ENCODE peak calls at places on chromosomes 6 and 20, in seven cellular contexts. One of them, this sample, is unnamed.

GRCh38 chr20:23296841-23297701 is 53.5 kb upstream of the NXT1 start:
- DNase-seq in heart right ventricle: no peak
- DNase-seq in right atrium auricular region: no peak
- DNase-seq in PC-3: no peak
- DNase-seq in spleen: no peak
- DNase-seq in mesendoderm: peak; percentile 26
- DNase-seq in Peyer's patch: no peak
- DNase-seq in this sample: no peak

GRCh38 chr6:67160820-67161219 is 1453.8 kb upstream of the EYS start:
- DNase-seq in spleen: no peak
- DNase-seq in Peyer's patch: no peak
- DNase-seq in mesendoderm: peak; percentile 8
- DNase-seq in heart right ventricle: no peak
- DNase-seq in PC-3: no peak
- DNase-seq in right atrium auricular region: no peak
- DNase-seq in this sample: no peak

GRCh38 chr6:5276596-5276995 is 15.3 kb downstream of the FARS2 start:
- DNase-seq in Peyer's patch: no peak
- DNase-seq in spleen: no peak
- DNase-seq in mesendoderm: no peak
- DNase-seq in heart right ventricle: no peak
- DNase-seq in right atrium auricular region: no peak
- DNase-seq in PC-3: no peak
- DNase-seq in this sample: no peak

GRCh38 chr6:8172510-8172909 is 70.2 kb upstream of the EEF1E1 start:
- DNase-seq in PC-3: no peak
- DNase-seq in heart right ventricle: no peak
- DNase-seq in Peyer's patch: no peak
- DNase-seq in mesendoderm: peak; percentile 87
- DNase-seq in spleen: no peak
- DNase-seq in right atrium auricular region: no peak
- DNase-seq in this sample: no peak

GRCh38 chr6:76852776-76853175 is 610.5 kb downstream of the HTR1B start:
- DNase-seq in heart right ventricle: no peak
- DNase-seq in spleen: no peak
- DNase-seq in Peyer's patch: no peak
- DNase-seq in PC-3: peak; percentile 6
- DNase-seq in mesendoderm: peak; percentile 38
- DNase-seq in right atrium auricular region: no peak
- DNase-seq in this sample: no peak

GRCh38 chr20:41386502-41387427 is 20.1 kb upstream of the EMILIN3 start:
- DNase-seq in mesendoderm: no peak
- DNase-seq in heart right ventricle: peak; percentile 61
- DNase-seq in right atrium auricular region: no peak
- DNase-seq in spleen: peak; percentile 40
- DNase-seq in Peyer's patch: no peak
- DNase-seq in PC-3: no peak
- DNase-seq in this sample: no peak

GRCh38 chr6:145829102-145829501 is 14.5 kb upstream of the FBXO30 start:
- DNase-seq in Peyer's patch: no peak
- DNase-seq in mesendoderm: no peak
- DNase-seq in right atrium auricular region: no peak
- DNase-seq in PC-3: no peak
- DNase-seq in spleen: no peak
- DNase-seq in heart right ventricle: peak; percentile 24
- DNase-seq in this sample: no peak

GRCh38 chr6:33602180-33602579 is 18.9 kb upstream of the ITPR3 start:
- DNase-seq in Peyer's patch: no peak
- DNase-seq in spleen: no peak
- DNase-seq in heart right ventricle: no peak
- DNase-seq in mesendoderm: no peak
- DNase-seq in PC-3: no peak
- DNase-seq in right atrium auricular region: no peak
- DNase-seq in this sample: no peak

GRCh38 chr6:149032599-149033405 is 284.7 kb upstream of the TAB2 start:
- DNase-seq in PC-3: peak; percentile 71
- DNase-seq in spleen: no peak
- DNase-seq in Peyer's patch: no peak
- DNase-seq in mesendoderm: peak; percentile 17
- DNase-seq in heart right ventricle: no peak
- DNase-seq in right atrium auricular region: no peak
- DNase-seq in this sample: peak; percentile 89

GRCh38 chr6:147222160-147222838 is 18.1 kb downstream of the STXBP5 start:
- DNase-seq in heart right ventricle: no peak
- DNase-seq in PC-3: peak; percentile 55
- DNase-seq in mesendoderm: peak; percentile 48
- DNase-seq in spleen: no peak
- DNase-seq in right atrium auricular region: no peak
- DNase-seq in Peyer's patch: no peak
- DNase-seq in this sample: no peak

GRCh38 chr20:61487346-61488022 is 235.4 kb downstream of the CDH4 start:
- DNase-seq in heart right ventricle: no peak
- DNase-seq in PC-3: no peak
- DNase-seq in Peyer's patch: no peak
- DNase-seq in right atrium auricular region: no peak
- DNase-seq in mesendoderm: no peak
- DNase-seq in spleen: no peak
- DNase-seq in this sample: no peak

GRCh38 chr20:1945134-1945618 is 48.7 kb downstream of the PDYN start:
- DNase-seq in mesendoderm: no peak
- DNase-seq in heart right ventricle: peak; percentile 35
- DNase-seq in PC-3: no peak
- DNase-seq in spleen: peak; percentile 86
- DNase-seq in Peyer's patch: peak; percentile 31
- DNase-seq in right atrium auricular region: peak; percentile 94
- DNase-seq in this sample: no peak

GRCh38 chr6:3518356-3518841 is 61.5 kb upstream of the SLC22A23 start:
- DNase-seq in mesendoderm: peak; percentile 65
- DNase-seq in PC-3: peak; percentile 90
- DNase-seq in heart right ventricle: no peak
- DNase-seq in right atrium auricular region: no peak
- DNase-seq in Peyer's patch: no peak
- DNase-seq in spleen: no peak
- DNase-seq in this sample: no peak

GRCh38 chr20:48822879-48823385 is 4.9 kb downstream of the PREX1 start:
- DNase-seq in right atrium auricular region: no peak
- DNase-seq in Peyer's patch: peak; percentile 54
- DNase-seq in spleen: peak; percentile 79
- DNase-seq in mesendoderm: no peak
- DNase-seq in PC-3: no peak
- DNase-seq in heart right ventricle: no peak
- DNase-seq in this sample: no peak
- H3K4me3 ChIP-seq in right atrium auricular region: no peak overlapping the region
- H3K4me3 ChIP-seq in Peyer's patch: peak overlapping the region; percentile 28
- H3K4me3 ChIP-seq in spleen: peak overlapping the region; percentile 96
- H3K4me3 ChIP-seq in mesendoderm: no peak overlapping the region
- H3K4me3 ChIP-seq in PC-3: no peak overlapping the region
- H3K4me3 ChIP-seq in heart right ventricle: no peak overlapping the region
- H3K4me3 ChIP-seq in this sample: peak overlapping the region; percentile 31

DNA sequence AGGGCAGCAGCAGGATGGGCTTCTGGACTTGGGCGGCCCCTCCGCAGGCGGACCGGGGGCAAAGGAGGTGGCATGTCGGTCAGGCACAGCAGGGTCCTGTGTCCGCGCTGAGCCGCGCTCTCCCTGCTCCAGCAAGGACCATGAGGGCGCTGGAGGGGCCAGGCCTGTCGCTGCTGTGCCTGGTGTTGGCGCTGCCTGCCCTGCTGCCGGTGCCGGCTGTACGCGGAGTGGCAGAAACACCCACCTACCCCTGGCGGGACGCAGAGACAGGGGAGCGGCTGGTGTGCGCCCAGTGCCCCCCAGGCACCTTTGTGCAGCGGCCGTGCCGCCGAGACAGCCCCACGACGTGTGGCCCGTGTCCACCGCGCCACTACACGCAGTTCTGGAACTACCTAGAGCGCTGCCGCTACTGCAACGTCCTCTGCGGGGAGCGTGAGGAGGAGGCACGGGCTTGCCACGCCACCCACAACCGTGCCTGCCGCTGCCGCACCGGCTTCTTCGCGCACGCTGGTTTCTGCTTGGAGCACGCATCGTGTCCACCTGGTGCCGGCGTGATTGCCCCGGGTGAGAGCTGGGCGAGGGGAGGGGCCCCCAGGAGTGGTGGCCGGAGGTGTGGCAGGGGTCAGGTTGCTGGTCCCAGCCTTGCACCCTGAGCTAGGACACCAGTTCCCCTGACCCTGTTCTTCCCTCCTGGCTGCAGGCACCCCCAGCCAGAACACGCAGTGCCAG is at the start of gene TNFRSF6B:
- DNase-seq in Peyer's patch: no peak
- DNase-seq in mesendoderm: no peak
- DNase-seq in heart right ventricle: peak; percentile 5
- DNase-seq in PC-3: peak; percentile 20
- DNase-seq in right atrium auricular region: no peak
- DNase-seq in spleen: peak; percentile 81
- DNase-seq in this sample: no peak
- H3K27me3 ChIP-seq in Peyer's patch: no peaks in the 10 kb centered on the region
- H3K27me3 ChIP-seq in mesendoderm: no peaks in the 10 kb centered on the region
- H3K27me3 ChIP-seq in heart right ventricle: no peaks in the 10 kb centered on the region
- H3K27me3 ChIP-seq in PC-3: no peaks in the 10 kb centered on the region
- H3K27me3 ChIP-seq in right atrium auricular region: no peaks in the 10 kb centered on the region
- H3K27me3 ChIP-seq in spleen: no peaks in the 10 kb centered on the region
- H3K27me3 ChIP-seq in this sample: no peaks in the 10 kb centered on the region

GRCh38 chr6:70336976-70337375 is 34.1 kb upstream of the COL9A1 start:
- DNase-seq in mesendoderm: no peak
- DNase-seq in Peyer's patch: no peak
- DNase-seq in PC-3: no peak
- DNase-seq in right atrium auricular region: no peak
- DNase-seq in spleen: no peak
- DNase-seq in heart right ventricle: no peak
- DNase-seq in this sample: no peak

GRCh38 chr6:70338775-70339174 is 35.9 kb upstream of the COL9A1 start:
- DNase-seq in Peyer's patch: no peak
- DNase-seq in mesendoderm: no peak
- DNase-seq in right atrium auricular region: no peak
- DNase-seq in spleen: no peak
- DNase-seq in PC-3: no peak
- DNase-seq in heart right ventricle: no peak
- DNase-seq in this sample: no peak

GRCh38 chr6:70343313-70343712 is 40.4 kb upstream of the COL9A1 start:
- DNase-seq in heart right ventricle: no peak
- DNase-seq in mesendoderm: no peak
- DNase-seq in PC-3: no peak
- DNase-seq in spleen: no peak
- DNase-seq in Peyer's patch: no peak
- DNase-seq in right atrium auricular region: no peak
- DNase-seq in this sample: no peak

GRCh38 chr6:70337379-70338073 is 34.6 kb upstream of the COL9A1 start:
- DNase-seq in Peyer's patch: no peak
- DNase-seq in heart right ventricle: no peak
- DNase-seq in PC-3: no peak
- DNase-seq in mesendoderm: peak; percentile 49
- DNase-seq in spleen: no peak
- DNase-seq in right atrium auricular region: no peak
- DNase-seq in this sample: no peak
- H3K27ac ChIP-seq in Peyer's patch: no peak overlapping the region
- H3K27ac ChIP-seq in heart right ventricle: no peak overlapping the region
- H3K27ac ChIP-seq in PC-3: no peak overlapping the region
- H3K27ac ChIP-seq in mesendoderm: no peak overlapping the region
- H3K27ac ChIP-seq in spleen: no peak overlapping the region
- H3K27ac ChIP-seq in right atrium auricular region: no peak overlapping the region
- H3K27ac ChIP-seq in this sample: no peak overlapping the region

GRCh38 chr6:125207956-125208355 is 54.4 kb downstream of the TPD52L1 start:
- DNase-seq in spleen: no peak
- DNase-seq in mesendoderm: no peak
- DNase-seq in heart right ventricle: no peak
- DNase-seq in PC-3: no peak
- DNase-seq in Peyer's patch: no peak
- DNase-seq in right atrium auricular region: no peak
- DNase-seq in this sample: no peak

GRCh38 chr6:125211352-125211751 is 57.8 kb downstream of the TPD52L1 start:
- DNase-seq in spleen: no peak
- DNase-seq in PC-3: no peak
- DNase-seq in right atrium auricular region: no peak
- DNase-seq in heart right ventricle: no peak
- DNase-seq in Peyer's patch: no peak
- DNase-seq in mesendoderm: no peak
- DNase-seq in this sample: no peak

GRCh38 chr6:125212377-125212776 is 58.8 kb downstream of the TPD52L1 start:
- DNase-seq in mesendoderm: no peak
- DNase-seq in heart right ventricle: no peak
- DNase-seq in right atrium auricular region: no peak
- DNase-seq in spleen: no peak
- DNase-seq in PC-3: no peak
- DNase-seq in Peyer's patch: no peak
- DNase-seq in this sample: no peak

GRCh38 chr6:125208625-125209249 is 55.2 kb downstream of the TPD52L1 start:
- DNase-seq in mesendoderm: no peak
- DNase-seq in PC-3: no peak
- DNase-seq in right atrium auricular region: no peak
- DNase-seq in spleen: no peak
- DNase-seq in heart right ventricle: no peak
- DNase-seq in Peyer's patch: no peak
- DNase-seq in this sample: no peak

GRCh38 chr6:125210667-125211066 is 57.1 kb downstream of the TPD52L1 start:
- DNase-seq in spleen: no peak
- DNase-seq in heart right ventricle: no peak
- DNase-seq in mesendoderm: no peak
- DNase-seq in PC-3: no peak
- DNase-seq in right atrium auricular region: no peak
- DNase-seq in Peyer's patch: no peak
- DNase-seq in this sample: no peak
- H3K4me3 ChIP-seq in spleen: no peak overlapping the region
- H3K4me3 ChIP-seq in heart right ventricle: no peak overlapping the region
- H3K4me3 ChIP-seq in mesendoderm: no peak overlapping the region
- H3K4me3 ChIP-seq in PC-3: no peak overlapping the region
- H3K4me3 ChIP-seq in right atrium auricular region: no peak overlapping the region
- H3K4me3 ChIP-seq in Peyer's patch: no peak overlapping the region
- H3K4me3 ChIP-seq in this sample: no peak overlapping the region

GRCh38 chr20:24609757-24610156 is 140.3 kb downstream of the SYNDIG1 start:
- DNase-seq in right atrium auricular region: no peak
- DNase-seq in Peyer's patch: no peak
- DNase-seq in mesendoderm: peak; percentile 33
- DNase-seq in heart right ventricle: no peak
- DNase-seq in spleen: no peak
- DNase-seq in PC-3: no peak
- DNase-seq in this sample: peak; percentile 45
- H3K27me3 ChIP-seq in right atrium auricular region: no peaks in the 10 kb centered on the region
- H3K27me3 ChIP-seq in Peyer's patch: no peaks in the 10 kb centered on the region
- H3K27me3 ChIP-seq in mesendoderm: no peaks in the 10 kb centered on the region
- H3K27me3 ChIP-seq in heart right ventricle: no peaks in the 10 kb centered on the region
- H3K27me3 ChIP-seq in spleen: no peaks in the 10 kb centered on the region
- H3K27me3 ChIP-seq in PC-3: peaks cover 93% of the 10 kb centered on the region
- H3K27me3 ChIP-seq in this sample: no peaks in the 10 kb centered on the region

GRCh38 chr6:151804585-151805285 is 2.7 kb upstream of the ESR1 start:
- DNase-seq in spleen: no peak
- DNase-seq in heart right ventricle: no peak
- DNase-seq in PC-3: no peak
- DNase-seq in right atrium auricular region: no peak
- DNase-seq in Peyer's patch: no peak
- DNase-seq in mesendoderm: no peak
- DNase-seq in this sample: no peak
- H3K27ac ChIP-seq in spleen: no peak overlapping the region
- H3K27ac ChIP-seq in heart right ventricle: no peak overlapping the region
- H3K27ac ChIP-seq in PC-3: peak overlapping the region; percentile 29
- H3K27ac ChIP-seq in right atrium auricular region: no peak overlapping the region
- H3K27ac ChIP-seq in Peyer's patch: no peak overlapping the region
- H3K27ac ChIP-seq in mesendoderm: no peak overlapping the region
- H3K27ac ChIP-seq in this sample: no peak overlapping the region

This sample was measured in esophagus muscularis mucosa.